ENCODE peak calls at places on chromosomes 13 and 19, in six cellular contexts. O is A673, T is tibial nerve, Z is neural progenitor cell, S is mesothelial cell of epicardium, P is MM.1S. W is an unnamed sample.

GRCh38 chr13:30027569-30028455 is 177.4 kb upstream of the UBL3 start:
- DNase-seq in T (no peak), P (no peak), Z (no peak), O (no peak), S (no peak), W (no peak)

GRCh38 chr13:26971990-26972888 is 199.4 kb downstream of the USP12 start:
- DNase-seq in S (no peak), T (no peak), Z (peak), O (peak), P (peak), W (no peak)

GRCh38 chr19:38229585-38230073 is 5.6 kb upstream of the DPF1 start:
- DNase-seq in O (peak), T (no peak), Z (peak), P (peak), S (peak), W (peak)

GRCh38 chr19:33219261-33219812 is 6.3 kb downstream of the SLC7A10 start:
- DNase-seq in P (no peak), Z (peak), S (no peak), T (no peak), O (no peak), W (no peak)

GRCh38 chr19:54232552-54232934 is 9.7 kb upstream of the LILRB3 start:
- DNase-seq in P (no peak), T (no peak), S (no peak), O (no peak), Z (no peak), W (no peak)

GRCh38 chr13:83881031-83881727 is 1.1 kb downstream of the SLITRK1 start:
- DNase-seq in T (no peak), S (no peak), P (no peak), Z (peak), O (peak), W (no peak)

GRCh38 chr19:5012688-5013457 is 44.0 kb downstream of the KDM4B start:
- DNase-seq in Z (no peak), S (no peak), T (no peak), P (no peak), O (no peak), W (no peak)

GRCh38 chr13:106423530-106423929 is 111.9 kb downstream of the EFNB2 start:
- DNase-seq in S (no peak), O (no peak), Z (peak), P (no peak), T (no peak), W (no peak)

GRCh38 chr13:111179908-111180756 is 65.0 kb downstream of the ARHGEF7 start:
- DNase-seq in O (no peak), Z (no peak), S (no peak), T (no peak), P (no peak), W (no peak)

GRCh38 chr19:33096005-33096404 is 15.0 kb downstream of the GPATCH1 start:
- DNase-seq in Z (no peak), S (no peak), P (no peak), O (no peak), T (no peak), W (no peak)

GRCh38 chr19:5534787-5535586 is 32.8 kb downstream of the TINCR start:
- DNase-seq in T (no peak), Z (no peak), O (peak), S (no peak), P (no peak), W (no peak)

GRCh38 chr19:52369463-52370340 is at the start of gene ZNF880:
- DNase-seq in P (no peak), T (peak), Z (peak), O (peak), S (no peak), W (no peak)

GRCh38 chr13:91187522-91187921 is 160.0 kb upstream of the MIR17HG start:
- DNase-seq in P (no peak), Z (no peak), O (no peak), T (no peak), S (no peak), W (no peak)

GRCh38 chr13:91181892-91182291 is 165.6 kb upstream of the MIR17HG start:
- DNase-seq in Z (no peak), P (no peak), T (no peak), O (no peak), S (no peak), W (no peak)

GRCh38 chr13:91185294-91185863 is 162.1 kb upstream of the MIR17HG start:
- DNase-seq in S (no peak), P (no peak), Z (peak), T (no peak), O (peak), W (no peak)

DNA sequence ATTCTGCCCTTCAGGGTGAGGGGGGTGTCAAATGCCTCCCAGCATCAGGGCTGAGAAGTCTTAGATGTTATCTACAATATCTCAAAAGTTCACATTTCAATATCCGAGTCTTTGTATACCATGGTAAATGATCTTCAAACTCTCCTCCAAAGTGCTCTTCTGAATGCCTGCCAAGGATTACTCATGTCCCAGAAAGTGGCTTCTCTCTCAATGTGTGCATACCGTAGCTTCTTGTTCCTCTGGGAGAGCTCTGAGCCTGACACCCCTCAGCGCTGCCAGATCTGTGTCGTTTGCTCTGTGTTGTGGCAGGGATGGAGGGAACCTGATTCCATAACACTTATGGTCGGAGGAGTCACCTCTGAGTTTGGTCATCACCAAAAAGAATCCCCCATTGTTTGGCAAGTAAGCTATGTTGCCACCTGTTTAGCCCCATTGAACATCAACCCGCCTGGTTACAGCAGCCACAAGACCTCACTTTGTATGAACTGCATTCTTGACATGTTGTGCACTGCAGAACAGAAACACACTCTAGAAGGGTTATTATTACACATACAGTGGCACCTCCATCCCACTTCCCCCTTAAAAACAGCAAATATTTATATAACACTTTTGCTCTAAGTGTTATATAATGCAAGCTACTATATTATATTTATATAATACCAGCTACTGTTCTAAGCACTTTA is 163.1 kb upstream of the MIR17HG start:
- DNase-seq in O (peak), S (no peak), P (no peak), Z (no peak), T (no peak), W (no peak)
- TF ChIP-seq CTCF in O (no peak), S (no peak), P (no peak), Z (no peak), T (no peak), W (no peak)

DNA sequence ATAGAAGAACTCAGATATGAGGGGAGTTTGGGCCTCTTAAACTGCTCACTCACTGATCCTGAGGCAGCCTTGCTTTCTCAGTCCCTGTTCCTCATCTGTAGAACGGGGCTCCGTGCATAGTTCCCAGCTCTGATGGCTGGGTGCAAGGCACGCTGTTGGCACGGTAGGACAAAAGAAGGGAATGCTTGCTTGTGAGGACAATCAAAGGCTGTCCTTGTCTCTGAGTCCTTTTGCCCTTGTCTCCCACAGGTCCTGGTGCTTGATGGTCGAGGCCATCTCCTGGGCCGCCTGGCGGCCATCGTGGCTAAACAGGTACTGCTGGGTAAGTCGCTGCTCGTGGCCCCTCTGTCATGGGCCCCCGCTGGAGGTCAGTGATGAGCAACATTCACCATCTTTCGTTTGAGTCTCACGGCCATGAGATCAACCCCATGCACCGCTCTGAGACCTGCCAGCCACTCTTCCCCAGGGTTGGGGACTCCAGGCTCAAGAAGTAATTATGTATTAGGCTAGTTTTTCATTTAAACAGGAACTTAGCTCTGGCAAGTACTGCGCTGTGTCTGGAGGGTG is 2.3 kb downstream of the RPL13A start:
- DNase-seq in P (no peak), T (no peak), Z (peak), S (no peak), O (no peak), W (no peak)
- TF ChIP-seq CTCF in P (no peak), T (no peak), Z (no peak), S (no peak), O (peak), W (no peak)

DNA sequence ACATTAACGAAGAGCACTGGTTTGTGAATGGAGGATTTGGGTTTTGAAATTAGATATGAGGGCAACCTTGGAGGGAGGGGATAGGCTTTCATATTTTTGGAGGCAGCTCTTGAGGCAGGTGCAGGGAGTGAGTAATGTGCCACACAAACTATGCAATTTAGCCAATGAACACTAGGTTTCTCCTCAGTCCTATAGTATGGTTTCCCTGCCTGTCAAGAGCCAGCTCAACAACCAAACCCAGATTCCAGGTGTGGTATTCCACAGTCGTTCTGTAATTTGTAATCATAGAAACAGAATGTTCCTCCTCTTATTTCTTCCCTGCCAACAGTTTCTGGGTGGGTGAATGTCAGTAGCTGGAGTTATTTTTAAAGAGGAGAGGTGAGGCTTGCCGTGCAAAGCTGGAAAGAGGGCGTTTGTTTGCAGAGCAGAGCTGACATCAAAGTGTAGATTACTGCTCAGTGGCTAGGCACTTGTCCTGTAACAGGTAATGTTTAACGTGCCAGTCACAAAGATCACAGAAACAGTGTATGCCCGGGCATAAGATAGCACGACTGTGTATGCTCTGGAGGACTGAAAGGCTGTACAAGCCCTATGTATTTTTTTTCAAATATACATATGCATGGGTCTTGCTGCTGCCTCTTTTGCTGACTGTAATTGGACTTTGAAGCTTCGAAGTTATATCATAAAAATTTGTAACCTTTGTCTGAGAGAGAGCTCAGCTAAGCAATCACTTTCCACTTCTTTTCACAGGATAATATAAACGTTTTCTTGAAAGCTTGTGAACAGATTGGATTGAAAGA is 124.3 kb downstream of the LMO7 start:
- DNase-seq in O (no peak), Z (no peak), T (no peak), S (no peak), P (no peak), W (no peak)
- TF ChIP-seq CTCF in O (peak), Z (no peak), T (no peak), S (no peak), P (no peak), W (peak)

GRCh38 chr19:883661-884211 is 9.3 kb downstream of the MED16 start:
- DNase-seq in T (no peak), S (no peak), Z (no peak), P (no peak), O (no peak), W (no peak)
- TF ChIP-seq CTCF in T (no peak), S (no peak), Z (no peak), P (no peak), O (no peak), W (no peak)

GRCh38 chr19:55504252-55504603 is 16.0 kb downstream of the SSC5D start:
- DNase-seq in T (no peak), O (no peak), S (no peak), P (no peak), Z (no peak), W (no peak)

GRCh38 chr19:55504981-55505380 is 16.7 kb downstream of the SSC5D start:
- DNase-seq in Z (no peak), O (no peak), P (no peak), S (no peak), T (no peak), W (no peak)

GRCh38 chr19:55502197-55502952 is 14.1 kb downstream of the SSC5D start:
- DNase-seq in P (no peak), O (no peak), S (no peak), T (no peak), Z (no peak), W (no peak)

GRCh38 chr19:55500368-55500952 is 12.2 kb downstream of the SSC5D start:
- DNase-seq in O (no peak), S (no peak), P (no peak), Z (no peak), T (no peak), W (no peak)

DNA sequence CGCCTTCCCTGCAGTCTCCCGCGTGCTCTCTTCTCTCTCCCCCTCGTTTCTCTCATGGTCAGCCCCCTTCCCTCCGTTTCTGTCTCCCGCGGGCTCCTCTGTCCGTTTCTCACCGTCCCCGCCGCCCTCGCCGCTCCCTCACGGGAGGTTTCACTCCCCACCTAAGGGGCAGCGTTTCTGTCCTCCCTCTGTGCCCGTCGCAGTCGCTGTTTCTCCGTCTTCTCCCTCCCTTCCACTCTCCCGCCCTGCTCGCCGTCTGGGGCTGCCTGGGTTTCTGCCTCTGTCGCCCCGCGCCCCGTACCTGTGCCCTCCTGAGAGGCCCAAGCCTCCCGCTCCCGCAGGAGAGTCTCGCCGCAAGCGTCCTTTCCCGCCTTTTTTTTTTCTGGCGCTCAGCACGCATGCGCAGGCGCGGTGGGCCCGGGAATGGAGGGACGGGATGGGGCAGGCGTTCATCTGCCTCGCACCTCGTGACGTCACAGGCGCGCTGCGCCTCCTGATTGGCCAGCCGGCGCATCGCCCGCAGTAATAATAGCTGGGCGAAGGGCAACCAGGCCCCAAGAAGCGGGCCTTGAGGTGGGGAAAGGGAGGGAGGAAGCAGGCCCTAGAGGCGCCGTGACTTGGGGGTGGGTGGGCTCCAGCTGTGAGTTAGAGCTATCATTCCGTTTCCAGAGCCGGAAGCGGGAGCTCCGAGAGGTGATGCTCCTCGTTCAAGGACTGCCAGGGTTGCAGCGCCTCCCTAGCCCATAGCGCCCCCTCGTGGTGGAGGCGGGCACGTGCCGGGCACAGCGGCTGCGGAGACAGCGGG is 15.4 kb downstream of the SSC5D start:
- DNase-seq in P (peak), T (peak), S (peak), Z (peak), O (peak), W (peak)
- TF ChIP-seq CTCF in P (peak), T (peak), S (peak), Z (peak), O (peak), W (peak)